ENCODE peak calls at places on chromosomes 5 and 9, in eight cellular contexts. F is sigmoid colon, A is cardiac fibroblast, Q is neural crest cell, M is PC-3, W is fibroblast of lung, U is omental fat pad, R is OCI-LY7. E is an unnamed sample.

GRCh38 chr5:13976867-13977479 is 32.5 kb upstream of the DNAH5 start:
- DNase-seq in A (peak; percentile 48), M (peak; percentile 91), R (peak; percentile 13), U (no peak), Q (peak; percentile 17), W (peak; percentile 60), F (no peak), E (no peak)

GRCh38 chr9:10436771-10437170 is 176.0 kb downstream of the PTPRD start:
- DNase-seq in A (no peak), F (no peak), M (no peak), Q (no peak), U (no peak), R (no peak), W (no peak), E (no peak)

GRCh38 chr9:25206027-25206426 is 472.2 kb downstream of the TUSC1 start:
- DNase-seq in F (no peak), W (no peak), Q (no peak), R (no peak), M (no peak), A (no peak), U (no peak), E (no peak)

GRCh38 chr5:23208959-23209431 is 298.4 kb upstream of the PRDM9 start:
- DNase-seq in Q (peak; percentile 28), R (peak; percentile 42), U (no peak), A (peak; percentile 67), W (no peak), M (peak; percentile 91), F (no peak), E (no peak)

GRCh38 chr5:98904786-98905185 is 24.0 kb downstream of the CHD1 start:
- DNase-seq in M (peak; percentile 79), F (no peak), A (no peak), Q (no peak), R (no peak), U (no peak), W (peak; percentile 65), E (no peak)

GRCh38 chr5:66956439-66956838 is 240.2 kb downstream of the CD180 start:
- DNase-seq in U (no peak), F (no peak), A (no peak), M (no peak), Q (no peak), W (no peak), R (no peak), E (no peak)

GRCh38 chr9:89744730-89745129 is 139.9 kb downstream of the GADD45G start:
- DNase-seq in R (peak; percentile 42), W (no peak), U (no peak), F (no peak), M (peak; percentile 23), A (no peak), Q (no peak), E (no peak)

GRCh38 chr9:118418887-118419620 is 714.9 kb downstream of the TLR4 start:
- DNase-seq in M (peak; percentile 65), A (no peak), R (no peak), U (no peak), Q (no peak), W (peak; percentile 62), F (no peak), E (no peak)

GRCh38 chr9:13552606-13553215 is 273.2 kb upstream of the MPDZ start:
- DNase-seq in F (no peak), A (no peak), U (no peak), W (peak; percentile 2), R (no peak), M (peak; percentile 12), Q (no peak), E (no peak)

GRCh38 chr9:97397220-97397619 is 14.7 kb upstream of the TDRD7 start:
- DNase-seq in A (no peak), M (peak; percentile 62), R (no peak), Q (no peak), W (peak; percentile 21), F (no peak), U (no peak), E (no peak)

GRCh38 chr5:138515571-138516275 is 27.3 kb downstream of the ETF1 start:
- DNase-seq in U (no peak), W (no peak), Q (no peak), R (no peak), A (no peak), M (no peak), F (no peak), E (no peak)

GRCh38 chr5:73938938-73939320 is 312.9 kb downstream of the ARHGEF28 start:
- DNase-seq in M (no peak), U (no peak), Q (no peak), A (no peak), R (no peak), F (no peak), W (no peak), E (no peak)

GRCh38 chr9:78860806-78861475 is 564.0 kb downstream of the PSAT1 start:
- DNase-seq in R (no peak), W (peak; percentile 85), F (no peak), M (peak; percentile 71), Q (no peak), U (no peak), A (peak; percentile 70), E (no peak)

GRCh38 chr9:108286807-108287206 is 569.0 kb downstream of the ACTL7B start:
- DNase-seq in U (no peak), Q (no peak), R (no peak), A (no peak), W (no peak), F (no peak), M (no peak), E (no peak)

GRCh38 chr9:108278341-108278740 is 577.4 kb downstream of the ACTL7B start:
- DNase-seq in A (no peak), F (no peak), W (no peak), R (no peak), Q (no peak), M (peak; percentile 9), U (no peak), E (no peak)

GRCh38 chr9:108282872-108283271 is 572.9 kb downstream of the ACTL7B start:
- DNase-seq in Q (no peak), M (peak; percentile 13), R (no peak), U (no peak), F (no peak), W (no peak), A (peak; percentile 9), E (no peak)
- TF ChIP-seq CTCF in Q (peak; percentile 53), M (peak; percentile 48), R (peak; percentile 24), U (no peak), F (no peak), W (peak; percentile 28), A (peak; percentile 43), E (peak; percentile 69)

GRCh38 chr5:3598725-3599282 is 3.2 kb downstream of the IRX1 start:
- DNase-seq in M (no peak), A (no peak), R (no peak), F (no peak), Q (no peak), U (no peak), W (peak; percentile 60), E (no peak)

GRCh38 chr5:3601060-3601710 is 5.6 kb downstream of the IRX1 start:
- DNase-seq in U (no peak), R (no peak), W (peak; percentile 38), F (no peak), A (no peak), Q (no peak), M (no peak), E (no peak)

GRCh38 chr5:3600106-3600997 is 4.7 kb downstream of the IRX1 start:
- DNase-seq in Q (no peak), A (no peak), M (no peak), W (peak; percentile 41), F (no peak), U (no peak), R (no peak), E (peak; percentile 78)

GRCh38 chr5:3598236-3598635 is 2.6 kb downstream of the IRX1 start:
- DNase-seq in M (no peak), U (no peak), R (no peak), W (peak; percentile 45), Q (no peak), F (no peak), A (no peak), E (no peak)

DNA sequence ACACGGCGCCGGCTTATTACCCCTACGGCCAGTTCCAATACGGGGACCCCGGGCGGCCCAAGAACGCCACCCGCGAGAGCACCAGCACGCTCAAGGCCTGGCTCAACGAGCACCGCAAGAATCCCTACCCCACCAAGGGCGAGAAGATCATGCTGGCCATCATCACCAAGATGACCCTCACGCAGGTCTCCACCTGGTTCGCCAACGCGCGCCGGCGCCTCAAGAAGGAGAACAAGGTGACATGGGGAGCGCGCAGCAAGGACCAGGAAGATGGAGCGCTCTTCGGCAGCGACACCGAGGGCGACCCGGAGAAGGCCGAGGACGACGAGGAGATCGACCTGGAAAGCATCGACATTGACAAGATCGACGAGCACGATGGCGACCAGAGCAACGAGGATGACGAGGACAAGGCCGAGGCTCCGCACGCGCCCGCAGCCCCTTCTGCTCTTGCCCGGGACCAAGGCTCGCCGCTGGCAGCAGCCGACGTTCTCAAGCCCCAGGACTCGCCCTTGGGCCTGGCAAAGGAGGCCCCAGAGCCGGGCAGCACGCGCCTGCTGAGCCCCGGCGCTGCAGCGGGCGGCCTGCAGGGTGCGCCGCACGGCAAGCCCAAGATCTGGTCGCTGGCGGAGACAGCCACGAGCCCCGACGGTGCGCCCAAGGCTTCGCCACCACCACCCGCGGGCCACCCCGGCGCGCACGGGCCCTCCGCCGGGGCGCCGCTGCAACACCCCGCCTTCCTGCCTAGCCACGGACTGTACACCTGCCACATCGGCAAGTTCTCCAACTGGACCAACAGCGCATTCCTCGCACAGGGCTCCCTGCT is 3.9 kb downstream of the IRX1 start:
- DNase-seq in R (no peak), M (no peak), F (no peak), U (no peak), W (peak; percentile 71), A (no peak), Q (no peak), E (peak; percentile 78)
- TF ChIP-seq CTCF in R (no peak), M (no peak), F (no peak), U (no peak), W (no peak), A (no peak), Q (peak; percentile 44), E (peak; percentile 64)

DNA sequence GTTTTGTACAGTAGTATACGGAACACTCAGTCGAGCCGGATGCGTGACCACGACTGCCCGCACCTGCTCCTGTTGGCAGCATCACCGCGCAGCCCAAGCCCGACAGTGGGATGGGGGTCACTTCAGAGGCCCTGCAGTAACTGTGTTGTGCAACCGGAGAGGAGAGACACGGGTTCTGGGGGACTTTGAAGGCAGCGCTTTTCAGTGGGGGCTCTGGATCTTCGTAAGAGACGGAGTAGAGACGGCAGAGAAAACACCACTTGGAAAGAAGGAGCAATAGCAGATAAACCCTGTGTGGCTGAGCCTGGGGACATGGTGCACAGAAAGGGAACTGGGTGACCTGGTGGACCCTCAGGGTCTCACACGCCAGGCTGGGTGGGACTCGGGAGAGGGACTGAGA is 28.2 kb upstream of the LPCAT1 start:
- DNase-seq in M (no peak), U (no peak), F (peak; percentile 37), Q (no peak), A (no peak), W (peak; percentile 3), R (no peak), E (no peak)
- TF ChIP-seq CTCF in M (no peak), U (no peak), F (no peak), Q (no peak), A (no peak), W (no peak), R (no peak), E (no peak)

DNA sequence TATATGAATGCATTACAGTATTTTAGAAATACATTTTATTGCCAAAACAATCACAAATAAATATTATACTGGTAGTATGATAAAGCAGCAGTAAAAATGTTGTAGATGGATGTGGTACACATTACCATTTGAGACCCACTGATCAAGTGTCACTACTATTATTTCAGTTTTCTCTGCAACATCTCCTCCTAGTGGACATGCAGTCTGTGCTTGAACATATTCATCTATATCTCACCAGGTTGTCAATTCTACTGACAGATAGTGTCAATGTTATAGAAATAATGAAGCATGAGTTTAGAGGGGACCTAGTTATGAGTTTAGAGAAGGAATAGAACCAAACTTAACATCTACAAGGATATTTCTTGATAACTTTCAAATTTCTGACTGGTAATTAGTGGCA is 39.2 kb upstream of the ELOVL7 start:
- DNase-seq in R (peak; percentile 2), Q (no peak), F (no peak), U (no peak), W (no peak), A (peak; percentile 4), M (peak; percentile 11), E (no peak)
- TF ChIP-seq CTCF in R (peak; percentile 72), Q (peak; percentile 55), F (no peak), U (no peak), W (peak; percentile 34), A (peak; percentile 52), M (peak; percentile 39), E (peak; percentile 22)